ENCODE peak calls at places on chromosomes 11 and 22, in seven cellular contexts. J, B, R, Z, C, L and P are unnamed samples.

GRCh38 chr11:75189075-75189474 is 38.2 kb downstream of the SLCO2B1 start:
- DNase-seq in L (no peak), Z (no peak), B (no peak), J (no peak), C (no peak), R (no peak), P (no peak)

GRCh38 chr11:20008190-20008801 is 152.0 kb downstream of the DBX1 start:
- DNase-seq in B (no peak), R (no peak), C (no peak), L (no peak), J (no peak), Z (no peak), P (no peak)

GRCh38 chr11:36115378-36115801 is 171.5 kb downstream of the LDLRAD3 start:
- DNase-seq in L (no peak), B (no peak), J (no peak), R (no peak), C (no peak), Z (no peak), P (no peak)

GRCh38 chr22:17359501-17359900 is 9.8 kb upstream of the CECR2 start:
- DNase-seq in J (no peak), L (no peak), C (no peak), Z (no peak), R (no peak), B (peak; percentile 67), P (no peak)

GRCh38 chr11:26947904-26948639 is 45.8 kb upstream of the FIBIN start:
- DNase-seq in Z (no peak), C (no peak), B (peak; percentile 45), J (no peak), L (no peak), R (no peak), P (no peak)

GRCh38 chr11:119218141-119218878 is 12.2 kb downstream of the CBL start:
- DNase-seq in C (no peak), L (no peak), B (peak; percentile 65), Z (no peak), J (peak; percentile 92), R (no peak), P (no peak)

GRCh38 chr22:47030881-47031627 is 268.6 kb downstream of the TBC1D22A start:
- DNase-seq in B (no peak), J (no peak), C (no peak), Z (peak; percentile 62), L (no peak), R (peak; percentile 65), P (no peak)

GRCh38 chr11:96426356-96427103 is 36.7 kb downstream of the JRKL start:
- DNase-seq in B (peak; percentile 75), J (peak; percentile 19), L (no peak), Z (no peak), R (no peak), C (no peak), P (no peak)

GRCh38 chr11:2981130-2981529 is 11.0 kb downstream of the NAP1L4 start:
- DNase-seq in C (no peak), L (no peak), J (no peak), B (no peak), R (no peak), Z (peak; percentile 51), P (no peak)

GRCh38 chr11:88246680-88247079 is 71.4 kb upstream of the RAB38 start:
- DNase-seq in Z (peak; percentile 77), C (no peak), L (no peak), J (no peak), R (no peak), B (peak; percentile 75), P (no peak)

GRCh38 chr22:41925783-41926460 is 684 bp downstream of the TNFRSF13C start:
- DNase-seq in C (no peak), L (peak; percentile 75), B (peak; percentile 48), Z (peak; percentile 85), R (no peak), J (no peak), P (no peak)

GRCh38 chr22:47045691-47046410 is 283.4 kb downstream of the TBC1D22A start:
- DNase-seq in J (no peak), B (no peak), Z (no peak), L (no peak), R (peak; percentile 58), C (no peak), P (no peak)

GRCh38 chr11:79678780-79679468 is 238.1 kb upstream of the TENM4 start:
- DNase-seq in J (no peak), L (no peak), B (no peak), R (no peak), C (no peak), Z (no peak), P (no peak)

GRCh38 chr11:121539000-121539399 is 86.2 kb upstream of the SORL1-AS1 start:
- DNase-seq in C (no peak), L (no peak), Z (no peak), R (no peak), J (no peak), B (no peak), P (no peak)

GRCh38 chr11:64216879-64217278 is 9.1 kb downstream of the TRPT1 start:
- DNase-seq in J (no peak), R (no peak), Z (no peak), C (no peak), L (no peak), B (no peak), P (no peak)
- H3K27ac ChIP-seq in J (no peak overlapping the region), R (no peak overlapping the region), Z (no peak overlapping the region), C (no peak overlapping the region), L (no peak overlapping the region), B (no peak overlapping the region), P (no peak overlapping the region)

DNA sequence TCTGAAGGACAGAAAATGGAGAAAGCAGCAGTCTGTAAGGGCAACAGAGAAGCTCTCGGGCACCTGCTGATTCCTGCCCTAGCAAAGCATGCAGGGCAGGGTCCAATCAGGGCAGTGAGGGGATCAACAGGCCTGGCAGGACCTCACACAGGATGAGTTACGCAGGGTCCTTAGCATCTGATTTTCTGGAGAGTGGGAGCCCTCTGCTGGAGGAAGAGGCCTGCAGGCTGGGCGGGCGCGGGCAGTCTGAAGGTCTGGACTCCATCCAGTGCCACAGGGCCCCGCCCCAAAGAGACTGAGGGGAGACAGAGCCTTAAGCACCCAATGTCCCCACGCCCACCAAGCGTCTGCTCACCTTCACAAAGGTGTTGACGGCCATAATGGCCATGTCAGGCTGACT is 28.9 kb downstream of the AP1B1 start:
- DNase-seq in C (no peak), L (peak; percentile 66), R (peak; percentile 85), B (peak; percentile 75), Z (peak; percentile 87), J (peak; percentile 16), P (no peak)
- TF ChIP-seq CTCF in C (no peak), L (peak; percentile 38), R (peak; percentile 81), B (peak; percentile 81), Z (peak; percentile 74), J (peak; percentile 60), P (peak; percentile 33)

DNA sequence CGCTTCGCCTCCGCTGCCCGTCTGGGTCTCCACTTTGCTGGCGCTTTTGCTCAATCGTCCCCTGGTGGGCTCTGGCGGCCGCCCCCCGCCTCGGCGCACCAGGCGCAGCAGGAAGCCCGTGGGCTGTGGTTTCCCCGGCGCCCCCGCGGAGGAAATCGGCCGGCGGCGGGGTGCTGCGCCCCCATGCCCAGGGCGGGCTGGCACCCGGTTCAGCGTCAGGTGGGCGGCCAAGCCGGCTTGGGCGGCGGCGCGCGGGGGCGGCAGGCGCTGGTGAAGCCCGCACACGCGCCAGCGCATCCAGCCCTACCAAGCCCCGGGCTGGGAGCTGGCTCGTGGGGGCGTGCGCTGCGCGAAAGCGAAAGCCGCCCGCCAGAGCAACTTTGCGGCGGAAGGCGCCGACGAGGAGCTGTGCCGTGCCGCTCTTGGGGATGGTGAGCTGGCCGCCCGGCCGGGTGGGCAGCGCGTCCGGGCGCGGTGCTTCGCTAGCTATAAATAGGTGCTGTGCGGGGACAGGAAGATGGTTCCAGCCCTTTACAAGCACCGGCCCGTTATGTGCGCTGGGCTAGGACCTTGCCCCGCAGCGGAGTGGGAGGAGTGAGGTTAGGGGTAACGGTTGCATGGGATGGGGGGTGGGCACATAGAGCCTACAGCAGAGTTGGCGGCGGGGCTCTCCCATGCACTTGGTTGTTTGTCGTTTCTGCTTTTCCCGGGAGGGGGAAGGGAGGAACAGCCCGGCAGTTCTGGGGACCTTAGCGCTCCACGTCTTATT is 25.0 kb upstream of the SUSD2 start:
- DNase-seq in L (no peak), C (peak; percentile 30), B (peak; percentile 53), J (no peak), R (no peak), Z (no peak), P (no peak)
- H3K4me3 ChIP-seq in L (peak overlapping the region; percentile 76), C (peak overlapping the region; percentile 61), B (peak overlapping the region; percentile 45), J (peak overlapping the region; percentile 69), R (peak overlapping the region; percentile 67), Z (peak overlapping the region; percentile 38), P (peak overlapping the region; percentile 88)

GRCh38 chr22:33886696-33887095 is 33.6 kb downstream of the LARGE1 start:
- DNase-seq in C (no peak), J (no peak), Z (no peak), L (no peak), R (no peak), B (no peak), P (no peak)
- H3K27ac ChIP-seq in C (no peak overlapping the region), J (no peak overlapping the region), Z (no peak overlapping the region), L (no peak overlapping the region), R (no peak overlapping the region), B (no peak overlapping the region), P (no peak overlapping the region)